ENCODE peak calls at places on chromosomes 5 and 9, in six cellular contexts. A, S, O, R, E and U are unnamed samples.
A peak's percentile ranks its signal among the peaks of the same experiment; 100 is the strongest.

GRCh38 chr5:36777105-36777757 is 99.3 kb upstream of the NIPBL start:
- DNase-seq in A (no peak), S (no peak), O (no peak), R (peak; percentile 8), E (peak; percentile 15), U (peak; percentile 53)

GRCh38 chr5:168819004-168819626 is 239.9 kb upstream of the PANK3 start:
- DNase-seq in A (no peak), S (no peak), O (no peak), R (no peak), E (no peak), U (peak; percentile 71)

GRCh38 chr9:119963258-119963797 is 594.1 kb upstream of the BRINP1 start:
- DNase-seq in A (no peak), S (no peak), O (no peak), R (peak; percentile 30), E (peak; percentile 10), U (no peak)

GRCh38 chr5:113162208-113162607 is 185.6 kb downstream of the DCP2 start:
- DNase-seq in A (no peak), S (no peak), O (no peak), R (no peak), E (no peak), U (no peak)

GRCh38 chr9:34098307-34098706 is 28.2 kb downstream of the DCAF12 start:
- DNase-seq in A (no peak), S (no peak), O (no peak), R (no peak), E (no peak), U (no peak)

GRCh38 chr5:66661149-66661548 is 65.0 kb downstream of the MAST4 start:
- DNase-seq in A (no peak), S (no peak), O (no peak), R (no peak), E (no peak), U (no peak)

GRCh38 chr9:33676746-33677505 is 118.4 kb upstream of the PRSS3 start:
- DNase-seq in A (peak; percentile 20), S (peak; percentile 75), O (peak; percentile 25), R (peak; percentile 12), E (no peak), U (peak; percentile 9)

GRCh38 chr5:172524573-172525021 is 70.3 kb upstream of the SH3PXD2B start:
- DNase-seq in A (no peak), S (no peak), O (no peak), R (no peak), E (no peak), U (no peak)

GRCh38 chr9:70042461-70043215 is 1.0 kb upstream of the MAMDC2 start:
- DNase-seq in A (no peak), S (no peak), O (no peak), R (peak; percentile 46), E (no peak), U (peak; percentile 19)

GRCh38 chr5:9174446-9174845 is 371.4 kb downstream of the SEMA5A start:
- DNase-seq in A (no peak), S (no peak), O (no peak), R (no peak), E (no peak), U (no peak)

GRCh38 chr5:60196382-60197113 is 303.0 kb upstream of the PDE4D start:
- DNase-seq in A (peak; percentile 47), S (peak; percentile 76), O (no peak), R (peak; percentile 97), E (peak; percentile 12), U (no peak)

GRCh38 chr5:9104576-9105339 is 441.1 kb downstream of the SEMA5A start:
- DNase-seq in A (no peak), S (no peak), O (no peak), R (no peak), E (no peak), U (no peak)

GRCh38 chr5:5145651-5146529 is 5.8 kb downstream of the ADAMTS16 start:
- DNase-seq in A (no peak), S (no peak), O (no peak), R (no peak), E (peak; percentile 85), U (no peak)

GRCh38 chr5:80863708-80864107 is 96.5 kb upstream of the RASGRF2 start:
- DNase-seq in A (no peak), S (no peak), O (no peak), R (no peak), E (no peak), U (no peak)
- H3K27ac ChIP-seq in A (no peak overlapping the region), S (no peak overlapping the region), O (no peak overlapping the region), R (no peak overlapping the region), E (no peak overlapping the region), U (no peak overlapping the region)

GRCh38 chr9:3397726-3398125 is 128.1 kb downstream of the RFX3 start:
- DNase-seq in A (no peak), S (no peak), O (no peak), R (no peak), E (no peak), U (no peak)
- H3K27ac ChIP-seq in A (no peak overlapping the region), S (no peak overlapping the region), O (peak overlapping the region; percentile 6), R (no peak overlapping the region), E (no peak overlapping the region), U (no peak overlapping the region)

DNA sequence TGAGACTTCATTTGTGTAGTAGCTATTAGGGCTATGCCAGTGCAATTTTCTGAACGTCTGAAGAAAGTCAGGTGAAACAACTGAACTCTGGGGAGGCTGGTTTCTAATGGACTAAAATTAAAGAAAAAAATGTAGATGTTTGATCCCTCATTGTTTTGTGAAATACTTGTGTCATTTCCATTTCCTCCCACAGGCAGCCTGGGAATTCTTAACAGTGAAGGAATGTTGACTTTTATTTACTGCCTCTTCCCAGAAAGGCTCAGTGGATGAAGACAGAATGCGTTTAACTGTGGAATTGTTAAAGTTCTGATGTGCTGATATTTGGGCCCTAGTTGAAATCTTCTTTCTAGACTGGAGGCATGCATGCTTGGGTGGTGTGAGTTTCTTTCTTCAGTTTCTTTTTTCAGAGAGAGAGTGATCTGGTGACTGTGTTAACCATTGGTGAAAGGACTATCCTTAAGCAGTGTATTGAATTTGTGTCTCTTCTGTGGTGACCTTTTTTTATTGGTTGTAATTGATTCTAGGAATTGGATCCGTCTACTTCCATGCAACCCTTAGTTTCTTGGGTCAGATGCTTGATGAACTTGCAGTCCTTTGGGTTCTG is 15.5 kb downstream of the ACER2 start:
- DNase-seq in A (no peak), S (no peak), O (no peak), R (no peak), E (no peak), U (no peak)
- H3K27ac ChIP-seq in A (no peak overlapping the region), S (no peak overlapping the region), O (no peak overlapping the region), R (no peak overlapping the region), E (no peak overlapping the region), U (no peak overlapping the region)

GRCh38 chr9:21155501-21155900 is 11.0 kb downstream of the IFNA21 start:
- DNase-seq in A (no peak), S (no peak), O (no peak), R (peak; percentile 24), E (no peak), U (no peak)
- H3K27ac ChIP-seq in A (no peak overlapping the region), S (no peak overlapping the region), O (no peak overlapping the region), R (no peak overlapping the region), E (no peak overlapping the region), U (no peak overlapping the region)

GRCh38 chr9:84778537-84778936 is 109.0 kb downstream of the NTRK2 start:
- DNase-seq in A (no peak), S (no peak), O (no peak), R (no peak), E (no peak), U (no peak)

GRCh38 chr9:84780385-84780784 is 110.9 kb downstream of the NTRK2 start:
- DNase-seq in A (no peak), S (no peak), O (no peak), R (no peak), E (no peak), U (no peak)

GRCh38 chr9:84782228-84782866 is 112.8 kb downstream of the NTRK2 start:
- DNase-seq in A (no peak), S (no peak), O (no peak), R (no peak), E (no peak), U (no peak)

GRCh38 chr9:84781431-84781830 is 111.9 kb downstream of the NTRK2 start:
- DNase-seq in A (no peak), S (no peak), O (no peak), R (peak; percentile 13), E (no peak), U (peak; percentile 29)

GRCh38 chr9:84779892-84780291 is 110.4 kb downstream of the NTRK2 start:
- DNase-seq in A (no peak), S (no peak), O (no peak), R (no peak), E (no peak), U (no peak)
- H3K27ac ChIP-seq in A (no peak overlapping the region), S (no peak overlapping the region), O (no peak overlapping the region), R (no peak overlapping the region), E (no peak overlapping the region), U (no peak overlapping the region)